ENCODE peak calls at places on chromosomes 16 and 17, in seven cellular contexts. V is chondrocyte, L is heart left ventricle, X is stomach, Y is fibroblast of lung, P is left ventricle myocardium inferior, U is HFFc6. O is an unnamed sample.

GRCh38 chr16:11556945-11557720 is 29.6 kb downstream of the LITAF start:
- DNase-seq in V (no peak), L (no peak), X (no peak), Y (no peak), P (no peak), U (no peak), O (no peak)

GRCh38 chr16:69651217-69651616 is 75.1 kb downstream of the NQO1 start:
- DNase-seq in V (no peak), L (no peak), X (no peak), Y (no peak), P (no peak), U (no peak), O (no peak)

GRCh38 chr16:31860508-31860907 is 13.1 kb upstream of the ZNF267 start:
- DNase-seq in V (no peak), L (no peak), X (no peak), Y (no peak), P (no peak), U (no peak), O (no peak)

GRCh38 chr17:43338886-43339516 is 59.8 kb upstream of the ARL4D start:
- DNase-seq in V (no peak), L (peak), X (peak), Y (peak), P (peak), U (peak), O (peak)

GRCh38 chr17:44780161-44780560 is 21.4 kb downstream of the ADAM11 start:
- DNase-seq in V (peak), L (no peak), X (no peak), Y (no peak), P (no peak), U (no peak), O (no peak)

GRCh38 chr16:380837-381787 is 666 bp downstream of the PGAP6 start:
- DNase-seq in V (no peak), L (peak), X (no peak), Y (no peak), P (no peak), U (no peak), O (no peak)

GRCh38 chr17:73760186-73760758 is 116.0 kb upstream of the SDK2 start:
- DNase-seq in V (no peak), L (no peak), X (no peak), Y (no peak), P (no peak), U (no peak), O (no peak)

GRCh38 chr17:53313746-53314145 is 509.0 kb upstream of the KIF2B start:
- DNase-seq in V (no peak), L (no peak), X (no peak), Y (peak), P (no peak), U (peak), O (no peak)

GRCh38 chr17:4317648-4318047 is 48.8 kb downstream of the UBE2G1 start:
- DNase-seq in V (no peak), L (no peak), X (no peak), Y (no peak), P (no peak), U (no peak), O (no peak)

GRCh38 chr17:41518789-41519449 is at the start of gene KRT15:
- DNase-seq in V (no peak), L (no peak), X (no peak), Y (no peak), P (no peak), U (peak), O (no peak)

DNA sequence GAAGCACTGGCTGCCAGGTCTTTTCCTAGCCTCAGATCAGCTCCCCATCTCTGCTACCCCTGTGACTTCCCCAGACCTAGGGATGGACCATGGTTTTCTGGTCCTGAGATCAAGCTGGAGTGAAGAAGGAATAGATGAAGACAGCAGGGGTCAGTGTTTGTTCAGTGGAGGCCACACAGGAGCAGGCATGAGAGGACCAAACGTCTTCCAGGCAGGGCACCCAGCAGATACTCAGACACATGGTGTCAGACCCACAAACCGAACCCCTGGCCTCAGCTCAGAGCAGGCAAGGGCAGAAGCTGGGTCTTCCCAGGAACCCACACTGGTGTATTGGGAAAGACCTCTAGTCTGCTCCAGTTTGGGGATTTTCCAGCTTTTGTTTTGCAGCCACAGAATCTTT is 189.7 kb downstream of the IRX5 start:
- DNase-seq in V (no peak), L (no peak), X (no peak), Y (no peak), P (no peak), U (no peak), O (no peak)
- TF ChIP-seq CTCF in V (no peak), L (peak), X (no peak), Y (no peak), P (no peak), U (no peak), O (peak)

GRCh38 chr16:27780468-27781194 is 230.7 kb downstream of the KATNIP start:
- DNase-seq in V (no peak), L (no peak), X (no peak), Y (no peak), P (no peak), U (no peak), O (no peak)

GRCh38 chr16:27778926-27779570 is 229.1 kb downstream of the KATNIP start:
- DNase-seq in V (no peak), L (no peak), X (no peak), Y (no peak), P (no peak), U (no peak), O (no peak)

GRCh38 chr16:27781195-27781524 is 231.2 kb downstream of the KATNIP start:
- DNase-seq in V (no peak), L (no peak), X (no peak), Y (peak), P (peak), U (no peak), O (no peak)

GRCh38 chr16:27778171-27778925 is 228.4 kb downstream of the KATNIP start:
- DNase-seq in V (no peak), L (no peak), X (no peak), Y (no peak), P (no peak), U (no peak), O (no peak)

DNA sequence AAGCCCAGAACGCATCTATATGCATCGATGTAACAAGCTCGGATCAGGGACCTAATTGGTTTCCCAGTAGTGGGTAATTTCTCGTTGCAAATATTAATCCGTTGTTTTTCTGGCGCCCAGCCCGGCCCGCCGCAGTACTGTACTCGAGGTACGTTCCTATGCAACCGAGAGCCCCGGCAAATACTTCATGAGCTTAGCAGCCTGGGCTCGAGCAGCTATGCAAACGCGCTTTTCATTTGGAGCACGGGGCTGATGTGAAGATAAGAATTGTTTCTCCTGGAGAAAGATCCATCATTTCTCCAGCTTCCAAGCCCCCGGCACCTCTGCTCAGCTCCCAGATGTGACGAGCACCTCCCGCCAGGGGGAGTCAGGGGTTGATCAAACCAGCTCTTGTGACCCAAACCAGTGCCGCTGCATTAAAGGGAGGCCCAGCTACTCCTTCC is 229.8 kb downstream of the KATNIP start:
- DNase-seq in V (no peak), L (no peak), X (peak), Y (peak), P (no peak), U (peak), O (no peak)
- TF ChIP-seq CTCF in V (peak), L (peak), X (no peak), Y (peak), P (peak), U (peak), O (peak)

GRCh38 chr16:89241187-89242003 is 23.9 kb downstream of the ZNF778 start:
- DNase-seq in V (no peak), L (peak), X (peak), Y (peak), P (peak), U (peak), O (peak)
- TF ChIP-seq CTCF in V (no peak), L (no peak), X (no peak), Y (no peak), P (no peak), U (no peak), O (no peak)

GRCh38 chr16:29993903-29994612 is 1.4 kb downstream of the HIRIP3 start:
- DNase-seq in V (peak), L (peak), X (no peak), Y (no peak), P (no peak), U (no peak), O (no peak)

GRCh38 chr16:29995330-29995910 is at the start of gene HIRIP3:
- DNase-seq in V (peak), L (peak), X (peak), Y (peak), P (peak), U (peak), O (peak)

GRCh38 chr16:29993191-29993902 is 2.1 kb downstream of the HIRIP3 start:
- DNase-seq in V (no peak), L (peak), X (no peak), Y (no peak), P (no peak), U (no peak), O (no peak)

GRCh38 chr16:29995911-29996772 is at the start of gene INO80E:
- DNase-seq in V (peak), L (peak), X (peak), Y (peak), P (peak), U (peak), O (peak)

DNA sequence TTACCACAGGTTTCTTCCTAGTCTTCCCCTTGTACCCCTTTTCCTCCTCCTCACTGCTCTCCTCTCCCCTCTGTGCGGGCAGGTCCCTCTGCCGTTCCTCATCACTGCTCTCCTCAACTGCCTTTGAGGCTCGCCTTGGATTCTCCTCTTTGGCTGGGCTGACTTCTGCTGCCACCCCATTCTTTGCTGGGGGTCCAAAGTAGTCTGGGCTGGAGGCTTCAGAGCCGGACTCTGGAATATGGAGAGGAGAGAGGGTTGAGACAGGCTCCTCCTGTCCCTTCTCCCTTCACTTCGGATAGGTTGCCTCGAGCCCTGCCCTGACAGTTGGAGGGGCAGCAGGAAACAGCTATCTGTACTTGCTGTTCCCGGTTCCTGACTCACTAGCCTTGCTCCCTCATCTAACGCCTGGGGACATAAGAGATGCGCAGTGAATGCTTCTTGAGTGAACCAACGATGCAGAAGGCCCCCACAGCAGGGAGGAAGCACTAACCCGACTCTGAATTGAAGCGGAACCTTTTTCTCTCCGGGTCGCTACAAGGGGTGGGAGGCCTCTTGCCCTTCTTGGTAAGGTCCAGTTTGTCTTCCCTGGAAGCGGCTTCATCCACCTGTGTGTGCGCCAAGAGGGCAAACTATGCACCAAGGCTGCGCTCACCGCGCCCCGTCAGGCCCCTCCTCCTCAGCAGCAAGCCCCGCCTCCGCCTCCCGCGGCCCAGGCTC is 646 bp downstream of the HIRIP3 start:
- DNase-seq in V (peak), L (peak), X (peak), Y (no peak), P (no peak), U (peak), O (no peak)
- TF ChIP-seq CTCF in V (no peak), L (no peak), X (no peak), Y (no peak), P (no peak), U (no peak), O (no peak)

GRCh38 chr17:70067104-70067503 is 7.9 kb upstream of the KCNJ16 start:
- DNase-seq in V (no peak), L (no peak), X (no peak), Y (no peak), P (no peak), U (no peak), O (no peak)
- TF ChIP-seq CTCF in V (no peak), L (no peak), X (no peak), Y (no peak), P (no peak), U (no peak), O (no peak)

DNA sequence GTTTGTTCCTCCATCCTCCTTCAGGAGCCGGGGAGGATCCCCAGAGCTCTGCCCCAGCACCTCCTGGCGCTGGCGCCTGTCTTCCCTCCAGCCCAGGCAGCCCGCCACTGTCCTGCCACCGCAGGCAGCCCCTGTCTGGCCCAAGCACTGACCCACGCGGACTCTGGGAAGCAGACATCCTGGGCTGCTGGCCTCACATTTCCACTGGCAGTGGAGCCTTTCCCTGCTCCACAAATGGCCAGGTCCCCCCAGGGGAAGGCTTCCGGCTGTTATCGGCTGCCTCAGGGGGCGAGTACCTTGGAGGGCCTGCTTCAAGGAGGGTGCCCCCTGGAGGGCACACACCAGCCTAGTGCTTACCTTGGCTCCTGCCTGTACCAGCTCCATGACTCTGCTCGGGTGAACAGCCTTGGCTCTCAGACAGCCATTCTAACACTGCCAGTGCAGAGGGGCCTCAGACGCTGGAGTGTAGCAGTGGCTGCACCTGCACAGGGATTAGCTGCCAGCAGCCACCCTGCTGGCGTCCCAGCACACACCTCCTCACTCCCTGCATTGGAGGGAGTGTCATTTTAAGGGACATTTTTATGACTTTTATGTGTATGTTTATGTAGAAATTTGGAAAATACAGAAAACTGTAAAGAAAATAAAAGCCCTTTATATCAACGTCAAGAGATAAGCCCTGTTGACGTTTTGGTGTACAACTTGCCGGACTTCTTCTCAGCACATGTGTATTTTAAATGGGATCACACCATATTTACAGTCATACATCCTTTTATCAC is 21.0 kb downstream of the ACE start:
- DNase-seq in V (no peak), L (peak), X (no peak), Y (no peak), P (no peak), U (no peak), O (no peak)
- TF ChIP-seq CTCF in V (peak), L (peak), X (no peak), Y (peak), P (peak), U (peak), O (peak)